ENCODE peak calls at places on chromosomes 5 and 9, in six cellular contexts. One of them, this sample, is unnamed.

GRCh38 chr5:87190041-87190440 is 77.6 kb upstream of the RASA1 start:
- DNase-seq in omental fat pad: no peak
- DNase-seq in MM.1S: no peak
- DNase-seq in upper lobe of right lung: no peak
- DNase-seq in adrenal gland: no peak
- DNase-seq in type B pancreatic cell: no peak
- DNase-seq in this sample: no peak

GRCh38 chr5:139755892-139756671 is 39.5 kb upstream of the PSD2 start:
- DNase-seq in omental fat pad: no peak
- DNase-seq in MM.1S: no peak
- DNase-seq in upper lobe of right lung: no peak
- DNase-seq in adrenal gland: no peak
- DNase-seq in type B pancreatic cell: no peak
- DNase-seq in this sample: no peak

GRCh38 chr9:69395718-69396117 is 70.7 kb downstream of the ENTREP1 start:
- DNase-seq in omental fat pad: no peak
- DNase-seq in MM.1S: no peak
- DNase-seq in upper lobe of right lung: no peak
- DNase-seq in adrenal gland: no peak
- DNase-seq in type B pancreatic cell: no peak
- DNase-seq in this sample: no peak

GRCh38 chr5:151034422-151035379 is 14.3 kb downstream of the GPX3 start:
- DNase-seq in omental fat pad: no peak
- DNase-seq in MM.1S: no peak
- DNase-seq in upper lobe of right lung: no peak
- DNase-seq in adrenal gland: no peak
- DNase-seq in type B pancreatic cell: no peak
- DNase-seq in this sample: no peak

GRCh38 chr5:143586781-143587362 is 183.4 kb upstream of the NR3C1 start:
- DNase-seq in omental fat pad: no peak
- DNase-seq in MM.1S: no peak
- DNase-seq in upper lobe of right lung: no peak
- DNase-seq in adrenal gland: no peak
- DNase-seq in type B pancreatic cell: no peak
- DNase-seq in this sample: no peak

GRCh38 chr5:137304227-137304874 is 194.8 kb downstream of the SPOCK1 start:
- DNase-seq in omental fat pad: no peak
- DNase-seq in MM.1S: no peak
- DNase-seq in upper lobe of right lung: no peak
- DNase-seq in adrenal gland: no peak
- DNase-seq in type B pancreatic cell: no peak
- DNase-seq in this sample: no peak

GRCh38 chr9:36835271-36835996 is 198.6 kb downstream of the PAX5 start:
- DNase-seq in omental fat pad: no peak
- DNase-seq in MM.1S: no peak
- DNase-seq in upper lobe of right lung: peak
- DNase-seq in adrenal gland: no peak
- DNase-seq in type B pancreatic cell: no peak
- DNase-seq in this sample: no peak

GRCh38 chr9:137441289-137441934 is at the start of gene ENTPD8:
- DNase-seq in omental fat pad: no peak
- DNase-seq in MM.1S: peak
- DNase-seq in upper lobe of right lung: peak
- DNase-seq in adrenal gland: no peak
- DNase-seq in type B pancreatic cell: no peak
- DNase-seq in this sample: no peak

GRCh38 chr9:137296214-137297059 is 5.6 kb downstream of the NRARP start:
- DNase-seq in omental fat pad: no peak
- DNase-seq in MM.1S: no peak
- DNase-seq in upper lobe of right lung: peak
- DNase-seq in adrenal gland: peak
- DNase-seq in type B pancreatic cell: no peak
- DNase-seq in this sample: no peak

GRCh38 chr5:10333154-10334006 is 20.1 kb upstream of the MARCHF6 start:
- DNase-seq in omental fat pad: no peak
- DNase-seq in MM.1S: peak
- DNase-seq in upper lobe of right lung: peak
- DNase-seq in adrenal gland: peak
- DNase-seq in type B pancreatic cell: peak
- DNase-seq in this sample: no peak
- TF ChIP-seq CTCF in omental fat pad: no peak
- TF ChIP-seq CTCF in MM.1S: no peak
- TF ChIP-seq CTCF in upper lobe of right lung: peak
- TF ChIP-seq CTCF in adrenal gland: no peak
- TF ChIP-seq CTCF in type B pancreatic cell: peak
- TF ChIP-seq CTCF in this sample: no peak

GRCh38 chr5:97297063-97297715 is 114.1 kb upstream of the RIOK2 start:
- DNase-seq in omental fat pad: no peak
- DNase-seq in MM.1S: peak
- DNase-seq in upper lobe of right lung: no peak
- DNase-seq in adrenal gland: no peak
- DNase-seq in type B pancreatic cell: no peak
- DNase-seq in this sample: no peak
- TF ChIP-seq CTCF in omental fat pad: no peak
- TF ChIP-seq CTCF in MM.1S: peak
- TF ChIP-seq CTCF in upper lobe of right lung: peak
- TF ChIP-seq CTCF in adrenal gland: no peak
- TF ChIP-seq CTCF in type B pancreatic cell: peak
- TF ChIP-seq CTCF in this sample: no peak

GRCh38 chr5:68745459-68745858 is 348.4 kb upstream of the SLC30A5 start:
- DNase-seq in omental fat pad: no peak
- DNase-seq in MM.1S: no peak
- DNase-seq in upper lobe of right lung: no peak
- DNase-seq in adrenal gland: no peak
- DNase-seq in type B pancreatic cell: no peak
- DNase-seq in this sample: no peak
- TF ChIP-seq CTCF in omental fat pad: no peak
- TF ChIP-seq CTCF in MM.1S: peak
- TF ChIP-seq CTCF in upper lobe of right lung: peak
- TF ChIP-seq CTCF in adrenal gland: no peak
- TF ChIP-seq CTCF in type B pancreatic cell: peak
- TF ChIP-seq CTCF in this sample: no peak

GRCh38 chr9:98707158-98708102 is 1.3 kb downstream of the GABBR2 start:
- DNase-seq in omental fat pad: no peak
- DNase-seq in MM.1S: peak
- DNase-seq in upper lobe of right lung: peak
- DNase-seq in adrenal gland: peak
- DNase-seq in type B pancreatic cell: peak
- DNase-seq in this sample: no peak
- TF ChIP-seq CTCF in omental fat pad: no peak
- TF ChIP-seq CTCF in MM.1S: peak
- TF ChIP-seq CTCF in upper lobe of right lung: peak
- TF ChIP-seq CTCF in adrenal gland: peak
- TF ChIP-seq CTCF in type B pancreatic cell: peak
- TF ChIP-seq CTCF in this sample: no peak

GRCh38 chr5:61860978-61861377 is 445.0 kb upstream of the KIF2A start:
- DNase-seq in omental fat pad: no peak
- DNase-seq in MM.1S: no peak
- DNase-seq in upper lobe of right lung: no peak
- DNase-seq in adrenal gland: no peak
- DNase-seq in type B pancreatic cell: no peak
- DNase-seq in this sample: no peak
- TF ChIP-seq CTCF in omental fat pad: no peak
- TF ChIP-seq CTCF in MM.1S: no peak
- TF ChIP-seq CTCF in upper lobe of right lung: no peak
- TF ChIP-seq CTCF in adrenal gland: no peak
- TF ChIP-seq CTCF in type B pancreatic cell: no peak
- TF ChIP-seq CTCF in this sample: no peak

DNA sequence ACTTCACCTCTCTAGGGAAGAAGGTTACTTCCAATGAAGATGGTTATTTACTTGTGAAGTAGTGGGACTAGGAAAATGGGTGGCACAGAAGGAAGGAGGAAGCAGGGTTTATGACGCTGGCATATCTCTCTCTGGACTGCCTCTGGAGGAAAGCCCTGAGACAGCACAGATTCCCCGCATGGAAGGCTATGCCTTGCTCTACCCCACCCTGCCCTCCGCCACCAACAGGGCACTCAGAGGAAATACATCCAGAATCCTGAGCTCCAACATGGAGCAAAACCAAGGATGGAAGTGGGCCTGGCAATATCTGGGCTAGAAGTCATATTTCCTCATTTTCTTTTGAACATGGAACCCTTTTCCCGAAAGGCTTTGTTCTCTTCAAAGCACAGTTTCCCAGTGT is 346.9 kb downstream of the ZSWIM6 start:
- DNase-seq in omental fat pad: no peak
- DNase-seq in MM.1S: no peak
- DNase-seq in upper lobe of right lung: no peak
- DNase-seq in adrenal gland: no peak
- DNase-seq in type B pancreatic cell: no peak
- DNase-seq in this sample: no peak
- TF ChIP-seq CTCF in omental fat pad: no peak
- TF ChIP-seq CTCF in MM.1S: no peak
- TF ChIP-seq CTCF in upper lobe of right lung: no peak
- TF ChIP-seq CTCF in adrenal gland: no peak
- TF ChIP-seq CTCF in type B pancreatic cell: peak
- TF ChIP-seq CTCF in this sample: no peak

DNA sequence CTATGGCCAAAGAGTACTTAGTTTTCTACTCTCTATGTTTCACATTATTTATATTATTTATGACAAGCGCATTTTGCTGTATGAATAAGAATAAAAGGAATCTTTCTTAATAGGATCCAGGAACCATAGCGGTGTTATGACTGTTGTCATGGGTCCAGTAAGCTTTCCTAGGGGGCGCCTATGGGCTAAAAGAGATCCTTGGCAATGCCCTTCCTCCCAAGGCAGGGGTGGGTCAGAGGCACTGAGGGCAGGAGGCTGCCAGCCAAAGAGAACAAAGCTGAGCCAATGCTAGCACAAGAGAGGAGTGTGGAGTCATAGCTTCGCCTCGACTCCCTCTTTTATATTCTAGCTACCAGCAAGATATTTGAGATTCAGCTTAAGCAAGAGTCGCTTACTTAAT is 98.4 kb upstream of the GNAQ start:
- DNase-seq in omental fat pad: no peak
- DNase-seq in MM.1S: no peak
- DNase-seq in upper lobe of right lung: no peak
- DNase-seq in adrenal gland: no peak
- DNase-seq in type B pancreatic cell: no peak
- DNase-seq in this sample: no peak
- TF ChIP-seq CTCF in omental fat pad: no peak
- TF ChIP-seq CTCF in MM.1S: no peak
- TF ChIP-seq CTCF in upper lobe of right lung: no peak
- TF ChIP-seq CTCF in adrenal gland: no peak
- TF ChIP-seq CTCF in type B pancreatic cell: no peak
- TF ChIP-seq CTCF in this sample: no peak

GRCh38 chr5:43467100-43467499 is 16.6 kb downstream of the TMEM267 start:
- DNase-seq in omental fat pad: no peak
- DNase-seq in MM.1S: no peak
- DNase-seq in upper lobe of right lung: no peak
- DNase-seq in adrenal gland: no peak
- DNase-seq in type B pancreatic cell: no peak
- DNase-seq in this sample: no peak

GRCh38 chr5:43469671-43470396 is 13.8 kb downstream of the TMEM267 start:
- DNase-seq in omental fat pad: no peak
- DNase-seq in MM.1S: no peak
- DNase-seq in upper lobe of right lung: no peak
- DNase-seq in adrenal gland: no peak
- DNase-seq in type B pancreatic cell: no peak
- DNase-seq in this sample: no peak
- TF ChIP-seq CTCF in omental fat pad: no peak
- TF ChIP-seq CTCF in MM.1S: no peak
- TF ChIP-seq CTCF in upper lobe of right lung: no peak
- TF ChIP-seq CTCF in adrenal gland: no peak
- TF ChIP-seq CTCF in type B pancreatic cell: no peak
- TF ChIP-seq CTCF in this sample: no peak